ENCODE peak calls at places on chromosomes 16 and 17, in four cellular contexts. W, K, D and S are unnamed samples. For H3K4me1 and H3K36me3, the result is how much of the 10 kb centered on the place peaks cover.

GRCh38 chr17:17494499-17495447 is 1.4 kb downstream of the RASD1 start:
- DNase-seq in W (peak), D (no peak), K (no peak), S (peak)

GRCh38 chr16:8751481-8752311 is 45.7 kb downstream of the TMEM186 start:
- DNase-seq in D (peak), K (peak), W (peak), S (peak)

GRCh38 chr17:39756376-39757079 is 18.8 kb downstream of the GRB7 start:
- DNase-seq in K (no peak), D (no peak), W (no peak), S (no peak)

GRCh38 chr16:29662729-29663019 is 373 bp upstream of the SPN start:
- DNase-seq in D (no peak), W (no peak), K (no peak), S (no peak)

GRCh38 chr16:4984174-4985000 is 26.3 kb downstream of the SEC14L5 start:
- DNase-seq in K (no peak), D (no peak), W (no peak), S (no peak)

GRCh38 chr16:56547120-56547948 is 17.5 kb upstream of the MT4 start:
- DNase-seq in W (peak), D (peak), K (no peak), S (no peak)

GRCh38 chr17:28950017-28950751 is 1.1 kb downstream of the PHF12 start:
- DNase-seq in K (no peak), W (peak), D (peak), S (peak)

GRCh38 chr16:56708821-56709685 is 20.9 kb upstream of the NUP93 start:
- DNase-seq in K (no peak), D (no peak), W (no peak), S (no peak)

GRCh38 chr17:4834621-4835020 is 1.5 kb downstream of the MINK1 start:
- DNase-seq in K (no peak), D (no peak), W (no peak), S (no peak)

GRCh38 chr17:4837471-4838305 is 4.5 kb downstream of the MINK1 start:
- DNase-seq in D (no peak), K (no peak), W (no peak), S (no peak)

GRCh38 chr17:4833941-4834501 is 881 bp downstream of the MINK1 start:
- DNase-seq in W (peak), K (no peak), D (peak), S (peak)

GRCh38 chr17:4836221-4836620 is 3.1 kb downstream of the MINK1 start:
- DNase-seq in D (no peak), W (no peak), K (no peak), S (no peak)

DNA sequence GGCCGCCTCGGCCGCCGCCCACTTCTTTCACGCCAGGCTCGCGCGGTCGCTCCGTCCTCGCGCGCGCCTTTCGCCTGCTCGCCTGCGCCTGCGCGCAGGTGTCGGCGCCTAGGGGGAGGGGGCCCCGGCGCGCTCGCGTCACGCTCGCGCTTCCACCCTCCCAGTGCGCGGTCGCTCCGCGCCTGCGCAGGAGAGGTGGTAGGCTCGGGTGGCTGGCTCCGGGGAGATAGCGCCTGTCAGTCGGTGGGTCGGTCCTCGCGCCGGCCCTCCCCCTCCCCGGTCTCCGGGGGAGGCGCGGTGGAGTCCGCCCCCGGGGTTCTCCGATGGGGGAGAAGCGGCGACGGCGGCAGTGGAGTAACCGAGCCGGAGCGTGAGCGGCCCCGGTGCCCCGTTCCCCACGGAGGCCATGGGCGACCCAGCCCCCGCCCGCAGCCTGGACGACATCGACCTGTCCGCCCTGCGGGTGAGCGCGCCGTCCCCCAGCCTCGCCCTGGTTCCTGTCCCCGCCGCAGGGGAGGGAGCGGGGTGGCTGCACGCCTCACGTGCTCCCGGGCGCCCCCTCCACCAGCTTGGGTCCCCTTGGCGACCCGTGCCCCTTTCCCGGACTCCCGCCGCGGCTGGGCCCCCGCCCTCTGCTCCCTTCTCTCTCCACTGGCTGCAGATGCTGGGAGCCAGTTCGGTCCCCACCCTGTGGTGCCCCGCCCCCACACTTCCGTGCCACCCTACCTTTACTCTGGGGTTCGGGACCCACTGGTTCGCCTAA is at the start of gene MINK1:
- DNase-seq in W (peak), K (peak), D (peak), S (peak)
- H3K4me1 ChIP-seq in W (under half), K (under half), D (under half), S (under half)

GRCh38 chr16:86285938-86286921 is 224.1 kb upstream of the FOXF1 start:
- DNase-seq in W (peak), K (no peak), D (no peak), S (no peak)
- TF ChIP-seq EZH2 in W (no peak), K (no peak), D (no peak), S (peak)

GRCh38 chr17:58312824-58313223 is 15.8 kb downstream of the TSPOAP1 start:
- DNase-seq in K (no peak), D (no peak), W (peak), S (no peak)

GRCh38 chr17:58315281-58315711 is 13.3 kb downstream of the TSPOAP1 start:
- DNase-seq in W (no peak), K (no peak), D (no peak), S (no peak)

GRCh38 chr17:58314706-58315015 is 13.9 kb downstream of the TSPOAP1 start:
- DNase-seq in D (no peak), K (no peak), W (no peak), S (no peak)

GRCh38 chr17:58315750-58316149 is 12.8 kb downstream of the TSPOAP1 start:
- DNase-seq in D (no peak), K (no peak), W (no peak), S (no peak)

GRCh38 chr17:58313815-58314705 is 14.5 kb downstream of the TSPOAP1 start:
- DNase-seq in K (no peak), D (no peak), W (peak), S (peak)
- H3K36me3 ChIP-seq in K (under half), D (under half), W (under half), S (under half)

GRCh38 chr16:13111747-13112146 is 210.3 kb downstream of the SHISA9 start:
- DNase-seq in K (no peak), W (no peak), D (no peak), S (no peak)

GRCh38 chr16:13109171-13109570 is 207.8 kb downstream of the SHISA9 start:
- DNase-seq in W (no peak), K (no peak), D (no peak), S (no peak)

GRCh38 chr16:13110124-13110796 is 208.9 kb downstream of the SHISA9 start:
- DNase-seq in D (peak), W (peak), K (peak), S (no peak)

GRCh38 chr16:13113786-13114185 is 212.4 kb downstream of the SHISA9 start:
- DNase-seq in D (no peak), K (no peak), W (no peak), S (no peak)

DNA sequence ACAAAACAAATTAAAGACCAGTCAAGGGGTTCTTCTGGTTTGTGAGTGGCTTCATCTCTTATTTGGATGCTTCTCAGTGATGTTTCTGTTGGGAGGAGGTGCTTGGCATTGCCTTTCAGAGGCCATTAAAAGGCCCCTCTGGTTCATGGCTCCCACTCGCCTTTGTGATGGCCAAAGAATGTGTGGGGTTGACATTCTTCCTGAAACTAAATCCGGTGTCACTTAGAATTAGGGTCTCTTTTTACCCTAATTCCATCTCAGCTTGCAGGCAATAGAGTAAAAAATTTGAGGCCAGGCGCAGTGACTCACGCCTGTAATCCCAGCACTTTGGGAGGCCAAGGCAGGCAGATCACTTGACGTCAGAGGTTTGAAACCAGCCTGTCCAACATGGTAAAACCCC is 211.2 kb downstream of the SHISA9 start:
- DNase-seq in K (no peak), D (no peak), W (no peak), S (no peak)
- H3K4me1 ChIP-seq in K (under half), D (under half), W (under half), S (under half)

DNA sequence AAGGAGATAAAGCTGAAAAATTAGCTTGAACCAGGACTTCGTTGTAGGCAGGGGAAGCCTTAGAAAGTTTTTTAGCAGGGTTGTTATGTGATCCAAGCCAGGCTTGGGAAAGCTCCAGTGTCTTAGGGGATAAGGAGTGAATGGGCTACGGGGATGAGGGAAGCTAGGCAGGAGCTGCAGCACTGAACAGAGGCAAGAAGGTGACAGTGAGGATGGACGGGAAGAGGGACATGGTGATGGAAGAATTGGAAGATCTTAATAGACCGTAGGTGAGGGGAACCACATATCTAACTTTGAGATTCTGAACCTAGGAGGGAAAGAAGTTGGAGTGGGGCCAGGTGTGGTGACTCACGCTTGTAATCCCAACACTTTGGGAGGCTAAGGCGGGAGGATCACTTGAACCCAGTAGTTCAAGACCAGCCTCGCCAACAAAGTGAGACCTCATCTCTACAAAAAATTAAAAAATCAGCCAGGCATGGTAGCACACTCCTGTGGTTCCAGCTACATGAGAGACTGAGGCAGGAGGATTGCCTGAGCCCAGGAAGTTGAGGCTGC is 3.2 kb downstream of the RHBDL3 start:
- DNase-seq in K (no peak), W (no peak), D (no peak), S (no peak)
- TF ChIP-seq EZH2 in K (no peak), W (no peak), D (no peak), S (no peak)

GRCh38 chr16:89556750-89557149 is 3.7 kb upstream of the RPL13 start:
- DNase-seq in D (no peak), K (no peak), W (no peak), S (no peak)

GRCh38 chr16:89555265-89555664 is 5.2 kb upstream of the RPL13 start:
- DNase-seq in D (no peak), K (no peak), W (no peak), S (no peak)

GRCh38 chr16:89557230-89557935 is 3.1 kb upstream of the RPL13 start:
- DNase-seq in K (no peak), D (peak), W (peak), S (peak)

GRCh38 chr16:89554343-89554742 is 6.1 kb upstream of the RPL13 start:
- DNase-seq in K (no peak), W (no peak), D (no peak), S (no peak)

DNA sequence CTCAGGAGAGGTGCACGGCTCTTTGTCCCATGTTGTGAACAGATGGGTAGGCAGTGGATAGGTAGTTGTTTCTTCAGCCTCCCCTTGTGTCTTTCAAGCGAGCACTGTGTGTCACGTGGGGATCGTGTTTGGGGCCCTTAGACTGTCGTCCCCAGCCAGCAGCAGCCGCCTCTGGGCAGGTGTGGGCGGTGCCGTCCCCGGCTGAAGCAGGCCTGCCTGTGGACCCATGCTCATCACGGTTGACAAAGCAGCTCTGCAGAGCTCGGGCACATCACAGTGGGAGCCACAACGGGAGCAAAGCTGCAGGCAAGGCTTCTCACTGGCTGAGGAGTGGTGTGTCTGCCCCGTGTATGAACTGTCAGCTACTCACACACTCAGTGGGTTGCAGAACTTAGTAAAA is 4.7 kb upstream of the RPL13 start:
- DNase-seq in W (no peak), K (no peak), D (no peak), S (no peak)
- H3K36me3 ChIP-seq in W (under half), K (under half), D (under half), S (under half)

DNA sequence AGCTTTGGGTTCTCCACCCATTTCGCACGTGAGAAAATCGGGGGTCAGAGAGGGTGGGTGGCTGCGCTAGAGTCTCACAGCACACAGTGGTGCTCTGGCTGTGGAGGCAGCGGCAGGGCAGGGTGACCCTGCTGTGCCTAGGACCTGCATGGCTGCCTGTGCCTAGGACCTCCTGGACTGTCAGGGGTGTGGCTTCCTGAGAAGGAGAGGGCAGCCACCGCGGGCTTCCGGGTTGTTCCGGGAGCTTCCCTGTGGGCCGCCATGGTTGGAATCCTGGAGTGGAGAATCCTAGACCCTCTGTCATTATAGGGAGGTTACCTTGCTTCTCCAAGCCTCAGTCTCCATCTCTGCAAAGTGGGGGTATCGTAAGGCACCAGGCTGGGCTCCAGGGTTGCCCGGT is 9.3 kb downstream of the ZFPM1 start:
- DNase-seq in D (no peak), K (no peak), W (no peak), S (no peak)
- H3K4me1 ChIP-seq in D (under half), K (under half), W (under half), S (under half)

DNA sequence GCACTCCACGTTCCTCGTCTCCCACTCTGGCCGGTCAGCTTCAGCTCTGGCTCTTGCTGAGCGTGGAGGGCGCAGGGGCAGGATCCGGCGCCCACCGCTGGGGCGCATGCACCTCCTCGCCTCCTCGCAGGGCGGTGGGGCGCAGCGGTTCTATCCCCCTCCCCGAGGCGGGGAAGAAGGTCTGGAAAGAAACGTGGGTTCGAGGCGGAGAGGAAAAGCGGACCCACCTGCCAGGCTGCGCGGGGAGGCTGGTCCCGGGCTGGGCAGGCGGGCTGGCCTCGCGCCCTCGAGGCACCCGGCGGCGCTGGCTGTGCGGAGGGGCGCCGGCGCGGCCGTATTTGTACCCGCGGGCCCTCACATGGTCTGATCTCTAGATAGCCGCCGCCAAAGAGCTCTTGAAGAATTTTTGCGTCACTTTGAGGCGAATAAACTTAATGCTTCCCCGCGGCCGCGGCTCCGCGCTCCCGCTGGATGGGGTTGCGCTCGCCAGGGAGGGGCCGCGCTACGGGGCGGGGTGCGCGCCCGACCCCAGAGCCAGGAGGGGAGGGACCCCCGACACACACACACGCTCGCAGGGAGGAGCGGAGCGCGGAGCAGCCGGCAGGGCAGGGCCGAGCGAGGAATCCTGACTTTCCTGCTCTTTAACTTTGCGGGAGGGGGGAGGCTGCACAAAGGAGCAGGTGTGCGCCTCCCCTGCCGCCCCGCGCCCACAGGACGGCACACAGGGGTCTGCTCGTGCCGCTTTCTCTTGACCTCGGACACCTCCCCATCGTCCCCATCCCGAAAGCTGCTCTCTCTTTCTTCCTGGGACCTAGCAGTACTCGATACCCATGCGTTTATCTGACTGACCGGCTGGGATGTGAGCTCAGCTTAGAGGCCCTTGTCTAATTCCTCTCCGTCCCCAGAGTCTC is at the start of gene SLC6A4:
- DNase-seq in K (no peak), D (peak), W (peak), S (peak)
- TF ChIP-seq EZH2 in K (peak), D (no peak), W (no peak), S (no peak)

GRCh38 chr17:35695613-35696012 is 35.8 kb upstream of the RASL10B start:
- DNase-seq in D (no peak), K (no peak), W (no peak), S (no peak)

GRCh38 chr17:35694906-35695305 is 36.5 kb upstream of the RASL10B start:
- DNase-seq in D (no peak), W (no peak), K (no peak), S (no peak)

GRCh38 chr17:35698800-35699199 is 32.6 kb upstream of the RASL10B start:
- DNase-seq in W (no peak), D (no peak), K (no peak), S (no peak)

DNA sequence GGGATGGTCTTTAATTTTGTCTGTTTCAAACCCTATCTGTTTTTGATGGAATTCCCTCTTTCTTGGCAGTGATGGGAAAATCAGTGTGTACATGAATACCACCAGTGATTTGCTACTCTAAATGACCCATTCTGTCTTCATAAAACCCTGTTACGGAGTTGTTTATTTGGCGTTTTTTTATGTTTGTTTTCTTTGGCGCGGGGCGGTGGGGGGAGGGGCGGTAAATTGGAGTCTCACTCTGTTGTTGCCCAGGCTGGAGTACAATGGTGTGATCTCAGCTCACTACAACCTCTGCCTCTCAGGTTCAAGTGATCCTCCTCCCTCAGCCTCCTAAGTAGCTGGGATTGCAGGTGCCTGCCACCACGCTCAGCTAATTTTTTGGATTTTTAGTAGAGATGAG is 38.6 kb upstream of the RASL10B start:
- DNase-seq in W (no peak), D (no peak), K (no peak), S (no peak)
- H3K36me3 ChIP-seq in W (under half), D (under half), K (under half), S (under half)